ENCODE peak calls at places on chromosome 17, in six cellular contexts. I is cardiac muscle cell, L is IMR-90, Z is colonic mucosa, V is lung, J is left lung. D is an unnamed sample.

GRCh38 chr17:45361451-45361850 is 44.6 kb upstream of the MAP3K14 start:
- DNase-seq in I (no peak), L (no peak), Z (no peak), V (no peak), J (no peak), D (no peak)

GRCh38 chr17:56029980-56030624 is 123.2 kb upstream of the ANKFN1 start:
- DNase-seq in I (no peak), L (no peak), Z (no peak), V (no peak), J (no peak), D (no peak)

GRCh38 chr17:32297860-32298259 is 32.2 kb downstream of the RHBDL3 start:
- DNase-seq in I (no peak), L (no peak), Z (no peak), V (no peak), J (no peak), D (no peak)

GRCh38 chr17:50835563-50836231 is at the start of gene WFIKKN2:
- DNase-seq in I (no peak), L (no peak), Z (no peak), V (no peak), J (no peak), D (no peak)

GRCh38 chr17:33949100-33949499 is 306.0 kb upstream of the CCL2 start:
- DNase-seq in I (no peak), L (no peak), Z (no peak), V (no peak), J (no peak), D (no peak)

GRCh38 chr17:9104370-9105041 is 83.2 kb downstream of the NTN1 start:
- DNase-seq in I (no peak), L (no peak), Z (no peak), V (no peak), J (no peak), D (no peak)

GRCh38 chr17:10155334-10156081 is 42.9 kb downstream of the GAS7 start:
- DNase-seq in I (no peak), L (peak; percentile 46), Z (no peak), V (no peak), J (no peak), D (no peak)

GRCh38 chr17:73371285-73371684 is 59.5 kb upstream of the CDC42EP4 start:
- DNase-seq in I (peak; percentile 84), L (peak; percentile 92), Z (no peak), V (no peak), J (no peak), D (peak; percentile 22)

GRCh38 chr17:73064084-73064938 is 28.2 kb downstream of the SLC39A11 start:
- DNase-seq in I (no peak), L (no peak), Z (no peak), V (no peak), J (no peak), D (no peak)

GRCh38 chr17:58312021-58312630 is 16.5 kb downstream of the TSPOAP1 start:
- DNase-seq in I (no peak), L (no peak), Z (no peak), V (no peak), J (no peak), D (no peak)

GRCh38 chr17:3594976-3595375 is 14.2 kb downstream of the TRPV1 start:
- DNase-seq in I (peak; percentile 28), L (no peak), Z (no peak), V (no peak), J (no peak), D (no peak)

GRCh38 chr17:57600092-57600491 is 145.0 kb downstream of the CCDC182 start:
- DNase-seq in I (peak; percentile 61), L (no peak), Z (no peak), V (no peak), J (no peak), D (no peak)

GRCh38 chr17:44830359-44831269 is 527 bp upstream of the GJC1 start:
- DNase-seq in I (peak; percentile 52), L (no peak), Z (no peak), V (no peak), J (no peak), D (no peak)

GRCh38 chr17:78966906-78967600 is 12.7 kb downstream of the LGALS3BP start:
- DNase-seq in I (no peak), L (no peak), Z (no peak), V (no peak), J (no peak), D (no peak)

GRCh38 chr17:40016692-40017000 is 1.4 kb downstream of the CSF3 start:
- DNase-seq in I (no peak), L (no peak), Z (no peak), V (no peak), J (no peak), D (no peak)

GRCh38 chr17:45924332-45924820 is 30.0 kb downstream of the MAPT start:
- DNase-seq in I (peak; percentile 31), L (no peak), Z (no peak), V (no peak), J (no peak), D (no peak)

GRCh38 chr17:67525239-67526135 is 148.4 kb downstream of the PITPNC1 start:
- DNase-seq in I (no peak), L (no peak), Z (no peak), V (no peak), J (no peak), D (no peak)

GRCh38 chr17:64061157-64061898 is 40.9 kb upstream of the ICAM2 start:
- DNase-seq in I (peak; percentile 36), L (peak; percentile 36), Z (no peak), V (no peak), J (no peak), D (no peak)

GRCh38 chr17:46962374-46962790 is 16.7 kb downstream of the RPRML start:
- DNase-seq in I (peak; percentile 90), L (peak; percentile 76), Z (no peak), V (no peak), J (no peak), D (no peak)

GRCh38 chr17:35795007-35795870 is at the start of gene MMP28:
- DNase-seq in I (peak; percentile 35), L (no peak), Z (peak; percentile 84), V (peak; percentile 64), J (no peak), D (no peak)

GRCh38 chr17:79931517-79932309 is 92.5 kb upstream of the CBX4 start:
- DNase-seq in I (peak; percentile 40), L (peak; percentile 31), Z (peak; percentile 80), V (no peak), J (no peak), D (no peak)

GRCh38 chr17:30376621-30377452 is 1.9 kb upstream of the CPD start:
- DNase-seq in I (peak; percentile 97), L (peak; percentile 87), Z (peak; percentile 34), V (peak; percentile 58), J (no peak), D (peak; percentile 54)

GRCh38 chr17:17560167-17560566 is 31.3 kb downstream of the PEMT start:
- DNase-seq in I (no peak), L (no peak), Z (no peak), V (no peak), J (no peak), D (no peak)

GRCh38 chr17:47957591-47958490 is at the start of gene PRR15L:
- DNase-seq in I (no peak), L (no peak), Z (peak; percentile 96), V (peak; percentile 84), J (peak; percentile 80), D (no peak)

GRCh38 chr17:39576187-39576586 is 31.5 kb downstream of the NEUROD2 start:
- DNase-seq in I (no peak), L (no peak), Z (no peak), V (no peak), J (no peak), D (no peak)

GRCh38 chr17:17119106-17119505 is 76.8 kb downstream of the MPRIP start:
- DNase-seq in I (no peak), L (no peak), Z (peak; percentile 66), V (peak; percentile 44), J (no peak), D (no peak)

GRCh38 chr17:74042241-74042640 is 161.2 kb upstream of the RPL38 start:
- DNase-seq in I (no peak), L (no peak), Z (no peak), V (no peak), J (no peak), D (no peak)

GRCh38 chr17:16215965-16216316 is 607 bp upstream of the NCOR1 start:
- DNase-seq in I (no peak), L (no peak), Z (peak; percentile 72), V (peak; percentile 65), J (no peak), D (no peak)

GRCh38 chr17:19270347-19270950 is 33.3 kb downstream of the EPN2 start:
- DNase-seq in I (no peak), L (no peak), Z (no peak), V (no peak), J (no peak), D (no peak)
- TF ChIP-seq CTCF in I (no peak), L (no peak), Z (no peak), V (no peak), J (no peak), D (no peak)

DNA sequence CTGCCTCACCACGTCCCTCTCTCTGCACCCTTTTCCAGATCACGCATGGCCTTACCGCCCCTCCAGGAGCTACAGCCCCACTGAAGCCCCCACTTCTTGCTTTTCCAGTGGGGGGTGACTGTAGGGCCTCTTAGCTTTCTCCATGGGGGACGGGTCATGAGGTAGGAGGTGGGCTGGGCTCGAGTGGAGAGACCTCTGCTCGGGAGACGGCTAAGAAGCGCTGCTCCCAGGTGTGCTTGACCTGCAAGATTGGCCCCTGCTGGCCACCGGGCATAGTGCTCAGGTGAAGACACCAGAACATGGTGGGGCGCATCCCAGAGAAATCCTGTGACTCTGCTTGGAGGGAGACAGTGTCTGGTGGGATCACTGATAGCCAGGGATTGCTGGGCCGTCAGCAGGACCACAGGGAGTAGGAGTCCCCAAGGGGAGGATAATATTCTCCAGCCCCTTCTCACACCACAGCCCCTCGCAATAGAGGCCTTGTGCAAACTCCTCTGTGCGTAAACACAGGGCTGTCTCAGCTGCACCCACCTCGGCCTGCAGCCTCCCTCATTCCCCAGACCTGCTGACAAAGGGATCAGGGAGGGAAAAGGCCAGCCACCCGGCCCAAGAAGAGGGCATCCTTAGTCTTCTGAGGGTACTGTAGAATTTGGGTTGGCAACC is 8.9 kb upstream of the GALK1 start:
- DNase-seq in I (no peak), L (no peak), Z (no peak), V (no peak), J (no peak), D (no peak)
- TF ChIP-seq CTCF in I (no peak), L (no peak), Z (no peak), V (no peak), J (no peak), D (no peak)

GRCh38 chr17:7972131-7972785 is 30.2 kb upstream of the GUCY2D start:
- DNase-seq in I (peak; percentile 19), L (no peak), Z (no peak), V (no peak), J (no peak), D (no peak)
- TF ChIP-seq CTCF in I (peak; percentile 30), L (peak; percentile 42), Z (no peak), V (no peak), J (no peak), D (peak; percentile 12)

GRCh38 chr17:61579961-61580360 is 11.1 kb downstream of the NACA2 start:
- DNase-seq in I (peak; percentile 3), L (peak; percentile 28), Z (no peak), V (no peak), J (no peak), D (no peak)
- TF ChIP-seq CTCF in I (no peak), L (peak; percentile 5), Z (no peak), V (no peak), J (no peak), D (peak; percentile 16)

GRCh38 chr17:65423346-65424140 is 137.9 kb downstream of the AXIN2 start:
- DNase-seq in I (no peak), L (no peak), Z (no peak), V (no peak), J (no peak), D (no peak)
- TF ChIP-seq CTCF in I (peak; percentile 14), L (no peak), Z (no peak), V (no peak), J (no peak), D (no peak)

GRCh38 chr17:82867763-82868325 is 28.0 kb upstream of the ZNF750 start:
- DNase-seq in I (no peak), L (no peak), Z (no peak), V (no peak), J (no peak), D (no peak)
- TF ChIP-seq CTCF in I (no peak), L (no peak), Z (no peak), V (no peak), J (no peak), D (no peak)

D was measured in AG09319.